ENCODE peak calls at places on chromosomes 6 and 20, in seven cellular contexts. Q is GM23338, B is right lobe of liver, R is epithelial cell of esophagus, P is kidney, W is suprapubic skin, F is cardiac muscle cell. L is an unnamed sample.

GRCh38 chr6:113402541-113402940 is 454.6 kb upstream of the MARCKS start:
- DNase-seq in W (no peak), R (no peak), P (no peak), Q (no peak), F (no peak), B (no peak), L (no peak)

GRCh38 chr6:161409353-161409752 is 135.5 kb upstream of the AGPAT4 start:
- DNase-seq in B (no peak), P (no peak), W (no peak), F (no peak), R (no peak), Q (no peak), L (no peak)

GRCh38 chr6:160730911-160731310 is 28.9 kb downstream of the PLG start:
- DNase-seq in R (no peak), B (no peak), P (no peak), F (no peak), W (no peak), Q (peak; percentile 74), L (no peak)

GRCh38 chr20:3406481-3407425 is 716 bp downstream of the DNAAF9 start:
- DNase-seq in F (peak; percentile 67), B (peak; percentile 55), W (peak; percentile 87), R (peak; percentile 50), P (peak; percentile 69), Q (peak; percentile 67), L (peak; percentile 52)

GRCh38 chr20:58810116-58810878 is 40.4 kb downstream of the GNAS-AS1 start:
- DNase-seq in P (no peak), W (no peak), R (no peak), B (no peak), Q (no peak), F (peak; percentile 11), L (no peak)

GRCh38 chr6:32168807-32169206 is 4.4 kb downstream of the EGFL8 start:
- DNase-seq in B (no peak), F (peak; percentile 47), P (no peak), W (no peak), R (no peak), Q (no peak), L (no peak)

GRCh38 chr6:109381007-109381746 is 1.1 kb downstream of the CD164 start:
- DNase-seq in Q (peak; percentile 11), W (no peak), B (no peak), F (no peak), P (no peak), R (no peak), L (no peak)

GRCh38 chr20:57440678-57441509 is 49.7 kb downstream of the RBM38 start:
- DNase-seq in P (peak; percentile 90), F (peak; percentile 77), W (no peak), B (peak; percentile 88), Q (peak; percentile 42), R (peak; percentile 42), L (peak; percentile 92)

GRCh38 chr6:33677153-33677660 is 34.3 kb downstream of the UQCC2 start:
- DNase-seq in R (no peak), Q (no peak), W (no peak), P (no peak), F (peak; percentile 10), B (no peak), L (no peak)

GRCh38 chr20:44664127-44664526 is 12.6 kb upstream of the ADA start:
- DNase-seq in Q (no peak), W (no peak), R (no peak), F (no peak), B (no peak), P (no peak), L (no peak)

GRCh38 chr6:82371799-82372508 is 8.3 kb downstream of the TPBG start:
- DNase-seq in Q (no peak), R (peak; percentile 19), F (no peak), B (no peak), P (no peak), W (no peak), L (no peak)
- TF ChIP-seq CTCF in Q (no peak), R (no peak), F (no peak), B (no peak), P (no peak), W (no peak), L (no peak)

GRCh38 chr20:19212524-19213502 is at the start of gene SLC24A3:
- DNase-seq in P (peak; percentile 94), W (peak; percentile 88), R (peak; percentile 42), Q (peak; percentile 77), F (peak; percentile 35), B (peak; percentile 63), L (no peak)
- H3K4me3 ChIP-seq in P (peak within 1 kb of the TSS; percentile 10), W (peak within 1 kb of the TSS; percentile 66), R (peak within 1 kb of the TSS; percentile 19), Q (peak within 1 kb of the TSS; percentile 69), F (peak within 1 kb of the TSS; percentile 44), B (peak within 1 kb of the TSS; percentile 32), L (peak within 1 kb of the TSS; percentile 36)

GRCh38 chr20:56163806-56164205 is 84.7 kb upstream of the MC3R start:
- DNase-seq in W (no peak), Q (no peak), P (no peak), B (no peak), F (no peak), R (no peak), L (no peak)

GRCh38 chr20:56171087-56172012 is 77.2 kb upstream of the MC3R start:
- DNase-seq in P (no peak), R (peak; percentile 11), F (no peak), B (no peak), W (no peak), Q (no peak), L (no peak)

GRCh38 chr20:56160956-56161355 is 87.6 kb upstream of the MC3R start:
- DNase-seq in P (no peak), B (no peak), R (no peak), Q (no peak), W (no peak), F (no peak), L (no peak)

GRCh38 chr20:56166781-56167465 is 81.6 kb upstream of the MC3R start:
- DNase-seq in R (no peak), W (no peak), P (no peak), Q (no peak), F (no peak), B (no peak), L (no peak)
- TF ChIP-seq CTCF in R (no peak), W (no peak), P (no peak), Q (no peak), F (no peak), B (no peak), L (no peak)

GRCh38 chr6:77463308-77463880 is at the start of gene HTR1B:
- DNase-seq in F (peak; percentile 37), P (no peak), W (no peak), Q (peak; percentile 69), B (no peak), R (peak; percentile 49), L (no peak)
- H3K4me3 ChIP-seq in F (peak within 1 kb of the TSS; percentile 67), P (peak within 1 kb of the TSS; percentile 48), W (peak within 1 kb of the TSS; percentile 45), Q (peak within 1 kb of the TSS; percentile 88), B (no peak within 1 kb of the TSS), R (peak within 1 kb of the TSS; percentile 52), L (peak within 1 kb of the TSS; percentile 45)

GRCh38 chr6:88761237-88762031 is 202.0 kb downstream of the RNGTT start:
- DNase-seq in W (no peak), R (no peak), P (no peak), F (no peak), B (no peak), Q (peak; percentile 45), L (no peak)
- TF ChIP-seq CTCF in W (no peak), R (no peak), P (no peak), F (no peak), B (no peak), Q (peak; percentile 49), L (no peak)

GRCh38 chr6:35142578-35142977 is 1.4 kb upstream of the TCP11 start:
- DNase-seq in P (no peak), B (no peak), R (no peak), Q (no peak), F (no peak), W (no peak), L (no peak)

GRCh38 chr6:35145757-35146156 is 4.6 kb upstream of the TCP11 start:
- DNase-seq in B (no peak), R (no peak), P (no peak), W (no peak), Q (no peak), F (no peak), L (no peak)

GRCh38 chr6:35139470-35139869 is 1.7 kb downstream of the TCP11 start:
- DNase-seq in W (no peak), R (no peak), P (no peak), F (no peak), Q (no peak), B (no peak), L (no peak)

GRCh38 chr6:35139924-35140524 is 1.1 kb downstream of the TCP11 start:
- DNase-seq in F (peak; percentile 88), B (peak; percentile 29), Q (peak; percentile 74), R (peak; percentile 70), P (no peak), W (no peak), L (no peak)

GRCh38 chr6:35140991-35141720 is at the start of gene TCP11:
- DNase-seq in Q (peak; percentile 77), B (peak; percentile 38), W (no peak), P (peak; percentile 79), F (peak; percentile 55), R (no peak), L (no peak)
- H3K4me3 ChIP-seq in Q (peak within 1 kb of the TSS; percentile 46), B (no peak within 1 kb of the TSS), W (peak within 1 kb of the TSS; percentile 34), P (no peak within 1 kb of the TSS), F (no peak within 1 kb of the TSS), R (no peak within 1 kb of the TSS), L (peak within 1 kb of the TSS; percentile 36)

L was measured in dorsolateral prefrontal cortex.